ENCODE peak calls at places on chromosomes 3 and 15, in six cellular contexts. L is IMR-90, W is neuronal stem cell, R is mesendoderm, J is mesenchymal stem cell, K is H1. T is an unnamed sample.

GRCh38 chr3:52481819-52482521 is 13.2 kb upstream of the STAB1 start:
- DNase-seq in K (peak; percentile 51), L (peak; percentile 4), R (peak; percentile 67), J (peak; percentile 23), W (peak; percentile 12), T (no peak)

GRCh38 chr3:119403201-119403600 is 60.2 kb downstream of the TMEM39A start:
- DNase-seq in W (no peak), R (no peak), K (no peak), J (no peak), L (peak; percentile 46), T (no peak)

GRCh38 chr3:9785602-9786001 is 6.7 kb downstream of the TADA3 start:
- DNase-seq in J (no peak), L (no peak), R (no peak), W (no peak), K (no peak), T (no peak)

GRCh38 chr15:63497642-63498100 is 6.7 kb upstream of the USP3 start:
- DNase-seq in L (no peak), R (no peak), K (no peak), W (no peak), J (peak; percentile 76), T (no peak)

GRCh38 chr3:193896419-193896818 is 239.5 kb upstream of the HES1 start:
- DNase-seq in R (no peak), L (no peak), J (no peak), W (no peak), K (no peak), T (no peak)

GRCh38 chr15:64635486-64635815 is 139.9 kb downstream of the RBPMS2 start:
- DNase-seq in L (peak; percentile 86), W (peak; percentile 6), J (peak; percentile 90), K (no peak), R (peak; percentile 69), T (peak; percentile 22)

GRCh38 chr3:126986001-126986400 is 3.1 kb downstream of the PLXNA1 start:
- DNase-seq in R (no peak), L (peak; percentile 17), K (no peak), J (no peak), W (no peak), T (no peak)

GRCh38 chr15:59360896-59361295 is 11.8 kb downstream of the MYO1E start:
- DNase-seq in L (no peak), K (no peak), W (no peak), J (peak; percentile 96), R (no peak), T (no peak)

GRCh38 chr15:37682304-37682703 is 252.1 kb upstream of the TMCO5A start:
- DNase-seq in L (peak; percentile 27), R (peak; percentile 68), K (no peak), W (no peak), J (peak; percentile 15), T (no peak)

GRCh38 chr3:123282461-123282860 is 80.7 kb downstream of the SEC22A start:
- DNase-seq in J (no peak), R (no peak), W (no peak), K (no peak), L (no peak), T (no peak)

GRCh38 chr3:100710355-100711198 is 1.3 kb downstream of the TFG start:
- DNase-seq in R (peak; percentile 75), L (peak; percentile 77), W (peak; percentile 9), J (peak; percentile 92), K (no peak), T (peak; percentile 71)

GRCh38 chr3:142962520-142963265 is 781 bp downstream of the PAQR9 start:
- DNase-seq in W (no peak), K (no peak), J (no peak), L (no peak), R (peak; percentile 52), T (no peak)

GRCh38 chr3:180987344-180987743 is 2.2 kb downstream of the DNAJC19 start:
- DNase-seq in J (no peak), R (no peak), K (no peak), W (no peak), L (no peak), T (no peak)
- H3K23ac ChIP-seq in J (no peak overlapping the region), R (no peak overlapping the region), K (no peak overlapping the region), W (no peak overlapping the region), L (no peak overlapping the region), T (no peak overlapping the region)

DNA sequence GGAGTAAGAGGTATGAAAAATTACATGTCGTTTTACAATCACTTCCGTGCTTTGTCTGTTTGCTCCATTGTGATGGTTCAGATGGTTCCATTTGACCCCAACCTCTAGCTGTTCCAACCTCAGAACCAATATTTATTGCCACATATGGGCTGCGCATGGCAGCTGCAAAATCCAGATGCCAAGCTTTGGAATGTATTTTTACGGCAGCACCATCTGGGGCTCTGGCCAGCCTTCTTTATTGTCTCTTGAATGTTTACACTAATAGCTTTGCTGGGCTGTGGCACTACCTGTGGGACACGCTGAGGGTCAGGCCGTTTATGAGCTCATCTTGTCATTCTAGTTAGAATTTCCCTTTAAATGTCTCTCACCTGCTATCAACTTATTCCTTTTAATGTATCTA is 219.8 kb downstream of the ROBO2 start:
- DNase-seq in W (no peak), J (no peak), R (no peak), K (no peak), L (no peak), T (no peak)
- H3K23ac ChIP-seq in W (no peak overlapping the region), J (no peak overlapping the region), R (no peak overlapping the region), K (no peak overlapping the region), L (no peak overlapping the region), T (no peak overlapping the region)

GRCh38 chr3:172066880-172067778 is 27.8 kb downstream of the FNDC3B start:
- DNase-seq in W (no peak), J (no peak), R (no peak), K (no peak), L (no peak), T (no peak)

GRCh38 chr3:172063456-172064432 is 24.4 kb downstream of the FNDC3B start:
- DNase-seq in J (no peak), L (no peak), K (no peak), W (no peak), R (no peak), T (no peak)

GRCh38 chr3:172067837-172068440 is 28.6 kb downstream of the FNDC3B start:
- DNase-seq in J (no peak), W (no peak), L (no peak), R (no peak), K (no peak), T (no peak)

GRCh38 chr3:172065534-172065933 is 26.2 kb downstream of the FNDC3B start:
- DNase-seq in J (peak; percentile 60), L (peak; percentile 92), K (no peak), R (no peak), W (no peak), T (no peak)

DNA sequence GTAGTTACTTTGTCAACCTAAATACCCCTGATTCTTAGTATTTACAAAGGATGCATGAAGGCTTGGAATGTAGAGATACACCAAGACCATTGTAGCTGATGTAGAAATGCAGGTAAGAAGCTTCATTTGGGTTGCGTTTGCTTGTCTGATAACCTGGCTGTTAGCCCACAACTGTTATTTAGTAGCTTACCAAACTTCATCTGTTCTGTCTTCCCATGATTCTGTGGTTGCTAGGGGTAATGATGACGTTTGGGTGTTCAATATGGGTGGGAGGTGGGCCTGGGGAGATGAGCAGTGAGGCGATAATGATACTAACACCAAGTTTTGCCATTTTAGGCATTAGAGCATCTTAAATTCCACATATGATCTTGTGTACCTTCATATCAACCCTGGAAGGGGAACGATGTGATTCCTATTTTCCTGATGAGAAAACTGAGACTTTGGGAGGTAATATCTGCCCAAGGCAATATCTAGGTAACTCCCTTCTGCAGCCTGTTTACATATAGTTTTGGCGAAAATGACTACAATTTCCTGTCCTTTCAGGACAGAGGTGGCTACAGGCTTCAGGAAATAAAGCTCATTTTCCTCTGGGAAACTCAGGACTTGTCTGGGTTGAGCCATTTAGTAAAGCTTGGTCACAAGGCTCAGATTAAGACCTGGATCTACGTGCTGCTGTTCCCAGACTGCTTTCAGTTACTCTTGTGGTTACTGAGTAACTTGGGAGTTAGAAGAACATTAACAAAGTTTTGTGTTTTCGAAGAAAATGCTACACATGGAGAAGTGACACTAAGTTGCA is 26.8 kb downstream of the FNDC3B start:
- DNase-seq in J (peak; percentile 85), K (no peak), L (peak; percentile 68), R (no peak), W (no peak), T (no peak)
- H3K23ac ChIP-seq in J (no peak overlapping the region), K (no peak overlapping the region), L (peak overlapping the region; percentile 33), R (no peak overlapping the region), W (no peak overlapping the region), T (no peak overlapping the region)

GRCh38 chr3:158953131-158953530 is 151.3 kb downstream of the MFSD1 start:
- DNase-seq in L (no peak), R (no peak), W (no peak), J (no peak), K (no peak), T (no peak)
- H3K23ac ChIP-seq in L (no peak overlapping the region), R (no peak overlapping the region), W (no peak overlapping the region), J (no peak overlapping the region), K (no peak overlapping the region), T (no peak overlapping the region)

GRCh38 chr3:98521897-98522537 is 685 bp downstream of the CLDND1 start:
- DNase-seq in K (no peak), W (peak; percentile 26), J (peak; percentile 80), L (peak; percentile 68), R (peak; percentile 72), T (peak; percentile 59)
- H3K23ac ChIP-seq in K (no peak overlapping the region), W (no peak overlapping the region), J (no peak overlapping the region), L (peak overlapping the region; percentile 84), R (peak overlapping the region; percentile 83), T (no peak overlapping the region)

GRCh38 chr15:73074241-73074640 is 22.0 kb downstream of the NEO1 start:
- DNase-seq in W (no peak), R (no peak), K (no peak), J (no peak), L (no peak), T (no peak)

GRCh38 chr15:73075151-73075859 is 23.0 kb downstream of the NEO1 start:
- DNase-seq in K (no peak), R (no peak), J (no peak), L (no peak), W (no peak), T (no peak)

GRCh38 chr15:73069109-73069508 is 16.8 kb downstream of the NEO1 start:
- DNase-seq in K (no peak), W (no peak), R (no peak), L (no peak), J (no peak), T (no peak)

GRCh38 chr15:73078291-73078690 is 26.0 kb downstream of the NEO1 start:
- DNase-seq in W (no peak), J (no peak), R (no peak), L (no peak), K (no peak), T (no peak)

GRCh38 chr15:73072894-73073293 is 20.6 kb downstream of the NEO1 start:
- DNase-seq in R (no peak), W (no peak), K (no peak), L (no peak), J (no peak), T (no peak)
- H3K23ac ChIP-seq in R (no peak overlapping the region), W (no peak overlapping the region), K (no peak overlapping the region), L (no peak overlapping the region), J (no peak overlapping the region), T (no peak overlapping the region)